ENCODE peak calls at places on chromosomes 5 and 9, in nine cellular contexts. B is right lobe of liver; O is psoas muscle; K is dorsolateral prefrontal cortex; H is RWPE1; Z is HS-5; G is A549; A is activated CD8-positive, alpha-beta memory T cell treated with anti-CD3 and anti-CD28 coated beads, Interleukin-2, amount 50 U/mL, for 4 hours; V is EH. S is an unnamed sample.

GRCh38 chr5:150082889-150083288 is 3.5 kb downstream of the CSF1R start:
- DNase-seq in B (no peak), O (no peak), K (no peak), H (no peak), Z (no peak), G (no peak), A (no peak), V (no peak), S (no peak)

GRCh38 chr9:82334286-82334685 is 345.7 kb downstream of the SPATA31D1 start:
- DNase-seq in B (no peak), O (no peak), K (no peak), H (no peak), Z (no peak), G (no peak), A (no peak), V (peak), S (peak)

GRCh38 chr5:134435525-134435924 is 23.8 kb upstream of the CDKN2AIPNL start:
- DNase-seq in B (no peak), O (no peak), K (no peak), H (peak), Z (no peak), G (no peak), A (no peak), V (peak), S (peak)

GRCh38 chr9:124429530-124429867 is 14.3 kb upstream of the PSMB7 start:
- DNase-seq in B (no peak), O (no peak), K (no peak), H (no peak), Z (no peak), G (no peak), A (no peak), V (no peak), S (no peak)

GRCh38 chr9:76519027-76519835 is 60.2 kb downstream of the GCNT1 start:
- DNase-seq in B (no peak), O (no peak), K (no peak), H (peak), Z (no peak), G (no peak), A (no peak), V (no peak), S (peak)

GRCh38 chr9:131266301-131267229 is 9.7 kb downstream of the FAM78A start:
- DNase-seq in B (no peak), O (no peak), K (no peak), H (no peak), Z (no peak), G (no peak), A (no peak), V (no peak), S (no peak)

GRCh38 chr5:56172225-56172624 is 60.9 kb downstream of the ANKRD55 start:
- DNase-seq in B (no peak), O (no peak), K (no peak), H (no peak), Z (no peak), G (no peak), A (no peak), V (peak), S (no peak)

GRCh38 chr5:160449458-160449857 is 27.8 kb downstream of the PTTG1 start:
- DNase-seq in B (no peak), O (no peak), K (no peak), H (no peak), Z (no peak), G (no peak), A (no peak), V (no peak), S (no peak)

GRCh38 chr5:45038366-45038987 is 229.7 kb downstream of the MRPS30 start:
- DNase-seq in B (no peak), O (no peak), K (no peak), H (peak), Z (peak), G (peak), A (no peak), V (peak), S (no peak)

GRCh38 chr9:108562176-108562575 is 293.6 kb downstream of the ACTL7B start:
- DNase-seq in B (no peak), O (no peak), K (no peak), H (peak), Z (no peak), G (no peak), A (no peak), V (no peak), S (peak)